ENCODE peak calls at places on chromosome 16, in ten cellular contexts. S is PC-9, C is NCI-H2029 treated with DMSO at 0.1 percent for 48 hours, R is kidney glomerular epithelial cell, N is body of pancreas, L is hepatic stellate cell, Z is amniotic stem cell, G is adrenal gland, U is EL, B is heart right ventricle. Q is an unnamed sample.

GRCh38 chr16:89099905-89100304 is 6.3 kb downstream of the ACSF3 start:
- DNase-seq in S (no peak), C (no peak), R (no peak), N (no peak), L (no peak), Z (no peak), G (peak; percentile 64), U (no peak), B (no peak), Q (no peak)

GRCh38 chr16:1724491-1724890 is 18.5 kb downstream of the MAPK8IP3 start:
- DNase-seq in S (no peak), C (no peak), R (no peak), N (no peak), L (no peak), Z (no peak), G (no peak), U (no peak), B (no peak), Q (no peak)

GRCh38 chr16:84630009-84630408 is 12.1 kb upstream of the COTL1 start:
- DNase-seq in S (no peak), C (no peak), R (no peak), N (no peak), L (no peak), Z (no peak), G (no peak), U (no peak), B (no peak), Q (no peak)

GRCh38 chr16:28105954-28106353 is 42.4 kb upstream of the GSG1L start:
- DNase-seq in S (no peak), C (no peak), R (no peak), N (no peak), L (no peak), Z (no peak), G (no peak), U (no peak), B (no peak), Q (no peak)

GRCh38 chr16:86215233-86215978 is 294.9 kb upstream of the FOXF1 start:
- DNase-seq in S (no peak), C (no peak), R (no peak), N (peak; percentile 84), L (no peak), Z (no peak), G (no peak), U (no peak), B (no peak), Q (no peak)

GRCh38 chr16:81485824-81486554 is 41.4 kb downstream of the CMIP start:
- DNase-seq in S (no peak), C (no peak), R (no peak), N (no peak), L (no peak), Z (no peak), G (peak; percentile 83), U (no peak), B (no peak), Q (no peak)

GRCh38 chr16:84633622-84634021 is 14.7 kb upstream of the KLHL36 start:
- DNase-seq in S (no peak), C (no peak), R (peak; percentile 19), N (peak; percentile 68), L (peak; percentile 62), Z (no peak), G (peak; percentile 88), U (no peak), B (peak; percentile 88), Q (no peak)

GRCh38 chr16:63776437-63776836 is 1345.4 kb downstream of the CDH11 start:
- DNase-seq in S (no peak), C (no peak), R (no peak), N (no peak), L (no peak), Z (no peak), G (no peak), U (no peak), B (no peak), Q (no peak)

GRCh38 chr16:14244344-14245010 is 173.4 kb downstream of the MRTFB start:
- DNase-seq in S (no peak), C (no peak), R (no peak), N (no peak), L (no peak), Z (no peak), G (no peak), U (no peak), B (no peak), Q (no peak)

GRCh38 chr16:15502041-15502725 is 67.8 kb downstream of the BMERB1 start:
- DNase-seq in S (peak; percentile 74), C (no peak), R (peak; percentile 70), N (no peak), L (peak; percentile 85), Z (peak; percentile 85), G (no peak), U (peak; percentile 93), B (no peak), Q (peak; percentile 5)

GRCh38 chr16:85491798-85492616 is 121.1 kb upstream of the GSE1 start:
- DNase-seq in S (peak; percentile 82), C (no peak), R (no peak), N (peak; percentile 97), L (peak; percentile 65), Z (no peak), G (peak; percentile 96), U (no peak), B (peak; percentile 78), Q (peak; percentile 89)

GRCh38 chr16:67104061-67104460 is 5.7 kb upstream of the PHAF1 start:
- DNase-seq in S (no peak), C (no peak), R (peak; percentile 19), N (peak; percentile 32), L (peak; percentile 41), Z (no peak), G (peak; percentile 52), U (peak; percentile 50), B (no peak), Q (peak; percentile 59)

GRCh38 chr16:62256406-62256805 is 220.2 kb upstream of the CDH8 start:
- DNase-seq in S (no peak), C (no peak), R (no peak), N (no peak), L (no peak), Z (no peak), G (no peak), U (no peak), B (no peak), Q (peak; percentile 6)

GRCh38 chr16:9042943-9043680 is 48.3 kb upstream of the HAPSTR1 start:
- DNase-seq in S (no peak), C (no peak), R (no peak), N (peak; percentile 6), L (peak; percentile 67), Z (peak; percentile 61), G (no peak), U (peak; percentile 79), B (no peak), Q (no peak)

GRCh38 chr16:55911616-55912015 is 36.4 kb upstream of the CES5A start:
- DNase-seq in S (no peak), C (no peak), R (no peak), N (no peak), L (no peak), Z (no peak), G (no peak), U (no peak), B (no peak), Q (no peak)

GRCh38 chr16:65480276-65480675 is 358.4 kb upstream of the CDH11 start:
- DNase-seq in S (no peak), C (no peak), R (no peak), N (no peak), L (no peak), Z (no peak), G (no peak), U (no peak), B (no peak), Q (no peak)

GRCh38 chr16:47826070-47826469 is 329.7 kb downstream of the ABCC12 start:
- DNase-seq in S (no peak), C (no peak), R (no peak), N (no peak), L (no peak), Z (no peak), G (no peak), U (no peak), B (no peak), Q (no peak)

GRCh38 chr16:50476486-50477260 is 71.5 kb upstream of the NKD1 start:
- DNase-seq in S (no peak), C (no peak), R (no peak), N (no peak), L (no peak), Z (no peak), G (no peak), U (no peak), B (no peak), Q (no peak)

GRCh38 chr16:48810803-48811453 is 200.9 kb upstream of the N4BP1 start:
- DNase-seq in S (no peak), C (no peak), R (no peak), N (no peak), L (no peak), Z (no peak), G (no peak), U (no peak), B (no peak), Q (no peak)

GRCh38 chr16:50820225-50820624 is 78.3 kb downstream of the CYLD start:
- DNase-seq in S (no peak), C (no peak), R (no peak), N (no peak), L (no peak), Z (no peak), G (no peak), U (no peak), B (no peak), Q (no peak)

GRCh38 chr16:51531271-51531670 is 380.2 kb upstream of the SALL1 start:
- DNase-seq in S (no peak), C (no peak), R (no peak), N (no peak), L (no peak), Z (no peak), G (no peak), U (no peak), B (no peak), Q (no peak)

GRCh38 chr16:83305092-83305491 is 502.7 kb upstream of the HSBP1 start:
- DNase-seq in S (no peak), C (no peak), R (peak; percentile 16), N (no peak), L (peak; percentile 58), Z (peak; percentile 53), G (no peak), U (peak; percentile 92), B (no peak), Q (no peak)

GRCh38 chr16:23505180-23505665 is 5.1 kb downstream of the GGA2 start:
- DNase-seq in S (no peak), C (no peak), R (peak; percentile 69), N (no peak), L (no peak), Z (no peak), G (no peak), U (no peak), B (no peak), Q (no peak)

GRCh38 chr16:4057439-4057877 is 58.8 kb downstream of the ADCY9 start:
- DNase-seq in S (no peak), C (no peak), R (no peak), N (no peak), L (no peak), Z (no peak), G (no peak), U (peak; percentile 60), B (no peak), Q (no peak)

GRCh38 chr16:15607700-15608396 is 35.1 kb downstream of the MARF1 start:
- DNase-seq in S (peak; percentile 78), C (no peak), R (no peak), N (peak; percentile 57), L (no peak), Z (no peak), G (peak; percentile 66), U (peak; percentile 29), B (peak; percentile 65), Q (no peak)

GRCh38 chr16:79651363-79651762 is 50.8 kb upstream of the MAF start:
- DNase-seq in S (no peak), C (no peak), R (no peak), N (peak; percentile 15), L (peak; percentile 41), Z (no peak), G (peak; percentile 65), U (peak; percentile 33), B (peak; percentile 31), Q (no peak)

GRCh38 chr16:87324411-87325275 is 7.5 kb upstream of the C16orf95 start:
- DNase-seq in S (no peak), C (no peak), R (no peak), N (peak; percentile 20), L (peak; percentile 79), Z (no peak), G (peak; percentile 28), U (peak; percentile 14), B (no peak), Q (no peak)

GRCh38 chr16:66481081-66481942 is 54.2 kb downstream of the BEAN1 start:
- DNase-seq in S (no peak), C (no peak), R (no peak), N (no peak), L (no peak), Z (no peak), G (no peak), U (no peak), B (no peak), Q (no peak)

Q was measured in Caco-2.